ENCODE peak calls at places on chromosomes 2 and 18, in nine cellular contexts. M is mucosa of gallbladder; F is smooth muscle cell of the brain vasculature; U is kidney tubule cell; Q is WERI-Rb-1; I is activated T-helper 1 cell treated with anti-CD3 and anti-CD28 coated beads, Interleukin-12 subunit alpha, Interleukin-12 subunit beta, Interleukin-2, Interleukin-4 antibody, amounts not matched to agents 30 ng/mL and 10 ng/mL and 1 ng/mL, durations not matched to agents 14 hours and 24 hours and 36 hours; S is stimulated activated naive CD4-positive, alpha-beta T cell; O is activated T-cell treated with anti-CD3 and anti-CD28 coated beads, Interleukin-2, amount 50 U/mL, for 72 hours; N is GM12865. D is an unnamed sample.

GRCh38 chr2:106058469-106059137 is 135.5 kb downstream of the UXS1 start:
- DNase-seq in M (no peak), F (no peak), U (no peak), Q (no peak), I (no peak), S (no peak), O (no peak), N (no peak), D (no peak)

GRCh38 chr2:172931923-172932520 is 143.6 kb upstream of the MAP3K20 start:
- DNase-seq in M (peak), F (peak), U (peak), Q (peak), I (peak), S (peak), O (peak), N (peak), D (peak)

GRCh38 chr2:69203166-69203985 is 183.7 kb downstream of the GFPT1 start:
- DNase-seq in M (no peak), F (no peak), U (no peak), Q (no peak), I (no peak), S (no peak), O (no peak), N (no peak), D (no peak)

GRCh38 chr2:70347831-70348230 is 46.0 kb upstream of the FAM136A start:
- DNase-seq in M (no peak), F (no peak), U (no peak), Q (no peak), I (no peak), S (no peak), O (no peak), N (no peak), D (no peak)

GRCh38 chr2:47429795-47430194 is 26.8 kb downstream of the MSH2 start:
- DNase-seq in M (no peak), F (no peak), U (no peak), Q (no peak), I (no peak), S (no peak), O (no peak), N (no peak), D (no peak)

GRCh38 chr2:42944744-42945415 is 152.5 kb upstream of the HAAO start:
- DNase-seq in M (no peak), F (no peak), U (peak), Q (no peak), I (no peak), S (no peak), O (no peak), N (no peak), D (no peak)

GRCh38 chr2:166464187-166464586 is 29.9 kb downstream of the SCN7A start:
- DNase-seq in M (no peak), F (no peak), U (peak), Q (no peak), I (no peak), S (no peak), O (no peak), N (no peak), D (no peak)

GRCh38 chr18:5966514-5966913 is 71.2 kb upstream of the TMEM200C start:
- DNase-seq in M (no peak), F (no peak), U (peak), Q (no peak), I (no peak), S (no peak), O (no peak), N (no peak), D (no peak)

GRCh38 chr2:127576433-127577207 is 41.1 kb downstream of the MYO7B start:
- DNase-seq in M (peak), F (no peak), U (peak), Q (no peak), I (no peak), S (no peak), O (no peak), N (no peak), D (no peak)